ENCODE peak calls at places on chromosomes 5 and 9, in four cellular contexts. P is Peyer's patch; Q is adrenal gland; U is CD8-positive, alpha-beta T cell. O is an unnamed sample. For H3K9me3, the result is how much of the 10 kb centered on the place peaks cover.

GRCh38 chr9:115200711-115201505 is 83.0 kb upstream of the TNC start:
- DNase-seq in U (no peak), Q (no peak), P (no peak), O (no peak)

GRCh38 chr5:116944171-116944570 is 369.5 kb upstream of the SEMA6A start:
- DNase-seq in U (no peak), P (no peak), Q (no peak), O (no peak)

GRCh38 chr9:108041551-108041950 is 552.0 kb upstream of the KLF4 start:
- DNase-seq in P (no peak), U (no peak), Q (no peak), O (no peak)

GRCh38 chr5:96716007-96716406 is 53.8 kb downstream of the CAST start:
- DNase-seq in P (no peak), Q (no peak), U (no peak), O (no peak)

GRCh38 chr9:114382951-114383865 is 4.6 kb downstream of the AKNA start:
- DNase-seq in Q (no peak), U (peak), P (peak), O (peak)

GRCh38 chr5:32578764-32579163 is 6.6 kb upstream of the SUB1 start:
- DNase-seq in U (no peak), Q (no peak), P (no peak), O (no peak)

GRCh38 chr9:125337282-125337681 is 75.7 kb downstream of the GAPVD1 start:
- DNase-seq in U (no peak), P (no peak), Q (no peak), O (no peak)

GRCh38 chr5:135448071-135448704 is 1.0 kb upstream of the DCANP1 start:
- DNase-seq in Q (no peak), P (no peak), U (no peak), O (no peak)

GRCh38 chr5:94422819-94423218 is 195.6 kb downstream of the KIAA0825 start:
- DNase-seq in Q (no peak), P (no peak), U (no peak), O (peak)

GRCh38 chr9:130444565-130445221 is at the start of gene ASS1:
- DNase-seq in P (peak), U (peak), Q (peak), O (peak)

GRCh38 chr9:129671519-129671918 is 6.1 kb downstream of the PRRX2 start:
- DNase-seq in U (no peak), P (no peak), Q (no peak), O (no peak)

GRCh38 chr5:153539983-153540382 is 49.5 kb downstream of the GRIA1 start:
- DNase-seq in P (no peak), U (no peak), Q (no peak), O (no peak)

GRCh38 chr9:9222730-9223129 is 1390.1 kb downstream of the PTPRD start:
- DNase-seq in U (no peak), P (no peak), Q (no peak), O (no peak)

GRCh38 chr9:684950-685340 is 156.6 kb upstream of the DMRT1 start:
- DNase-seq in Q (no peak), P (no peak), U (no peak), O (no peak)

GRCh38 chr9:2872307-2872940 is 28.5 kb upstream of the PUM3 start:
- DNase-seq in Q (no peak), P (no peak), U (no peak), O (peak)

GRCh38 chr5:139646111-139646510 is 2.0 kb upstream of the CXXC5 start:
- DNase-seq in Q (peak), U (no peak), P (no peak), O (no peak)

GRCh38 chr9:686381-686813 is 155.1 kb upstream of the DMRT1 start:
- DNase-seq in Q (no peak), P (no peak), U (no peak), O (no peak)

GRCh38 chr9:33289501-33289900 is 815 bp upstream of the NFX1 start:
- DNase-seq in P (no peak), U (peak), Q (peak), O (peak)

GRCh38 chr9:115035872-115036612 is 81.9 kb downstream of the TNC start:
- DNase-seq in U (no peak), Q (no peak), P (no peak), O (no peak)

GRCh38 chr5:1910081-1910760 is 27.5 kb upstream of the IRX4 start:
- DNase-seq in U (no peak), P (no peak), Q (no peak), O (no peak)

GRCh38 chr5:17230808-17231525 is 13.5 kb downstream of the BASP1 start:
- DNase-seq in U (no peak), Q (no peak), P (no peak), O (no peak)

GRCh38 chr9:69919461-69920061 is 98.9 kb downstream of the CFAP95 start:
- DNase-seq in P (no peak), Q (no peak), U (no peak), O (peak)

GRCh38 chr9:78143281-78144007 is 92.4 kb upstream of the CEP78 start:
- DNase-seq in P (no peak), U (no peak), Q (no peak), O (no peak)

GRCh38 chr5:80141147-80141671 is 106.1 kb downstream of the THBS4 start:
- DNase-seq in Q (peak), U (no peak), P (no peak), O (peak)

GRCh38 chr9:12815895-12816294 is 41.1 kb downstream of the LURAP1L start:
- DNase-seq in P (no peak), U (no peak), Q (no peak), O (no peak)

GRCh38 chr5:59517926-59518585 is 375.5 kb downstream of the PDE4D start:
- DNase-seq in Q (no peak), P (no peak), U (no peak), O (no peak)

GRCh38 chr9:84170521-84171141 is 169.9 kb downstream of the SLC28A3 start:
- DNase-seq in P (peak), U (no peak), Q (peak), O (peak)

GRCh38 chr5:174752121-174752520 is 27.7 kb downstream of the MSX2 start:
- DNase-seq in P (no peak), Q (no peak), U (no peak), O (no peak)
- H3K4me3 ChIP-seq in P (no peak), Q (no peak), U (no peak), O (peak)

DNA sequence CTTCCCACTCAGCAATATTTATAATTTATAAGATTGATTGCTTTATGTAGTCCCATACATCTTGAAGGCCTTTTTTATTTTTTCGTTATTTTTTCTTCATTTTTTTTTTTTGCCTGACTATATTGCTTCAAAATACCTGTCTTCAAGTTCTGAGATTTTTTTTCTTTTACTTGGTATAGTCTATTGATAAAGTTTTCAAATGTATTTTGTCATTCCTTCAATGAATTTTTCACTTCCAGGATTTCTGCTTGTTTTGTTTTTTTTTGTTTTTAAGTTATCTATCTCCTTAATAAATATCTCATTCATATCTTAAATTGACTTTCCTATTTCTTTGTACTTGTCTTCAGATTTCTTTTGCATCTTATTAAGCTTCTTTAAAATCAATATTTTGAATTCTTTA is 905.6 kb upstream of the CDH6 start:
- DNase-seq in U (no peak), Q (no peak), P (no peak), O (no peak)
- H3K9me3 ChIP-seq in U (under half), Q (under half), P (under half), O (under half)

GRCh38 chr5:158637039-158637438 is 462.7 kb downstream of the EBF1 start:
- DNase-seq in Q (no peak), U (no peak), P (no peak), O (no peak)
- H3K4me3 ChIP-seq in Q (no peak), U (no peak), P (no peak), O (no peak)

GRCh38 chr5:34521628-34522290 is 134.4 kb upstream of the RAI14 start:
- DNase-seq in U (no peak), P (no peak), Q (no peak), O (no peak)
- H3K9me3 ChIP-seq in U (under half), P (under half), Q (under half), O (under half)

DNA sequence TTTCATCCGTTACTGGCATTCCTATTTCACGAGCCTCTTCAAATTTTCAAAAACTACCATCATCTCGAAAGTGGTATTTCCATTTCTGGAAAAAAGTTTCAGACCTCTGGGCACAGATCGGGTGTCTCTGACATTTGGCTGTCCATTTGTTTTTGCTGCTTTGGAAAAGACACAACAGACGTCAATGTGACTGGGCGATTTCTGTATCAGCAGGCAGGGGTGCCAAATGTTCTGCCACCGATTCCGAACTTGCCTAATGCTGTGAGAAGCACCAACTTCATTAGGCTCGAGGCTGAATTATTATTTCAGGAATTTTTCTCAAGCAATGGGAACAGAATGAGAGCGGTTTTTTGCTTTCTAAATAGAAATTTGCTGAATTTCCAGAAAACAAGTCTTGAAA is 105.6 kb downstream of the ARSB start:
- DNase-seq in U (no peak), Q (no peak), P (no peak), O (no peak)
- H3K4me3 ChIP-seq in U (no peak), Q (no peak), P (no peak), O (no peak)

DNA sequence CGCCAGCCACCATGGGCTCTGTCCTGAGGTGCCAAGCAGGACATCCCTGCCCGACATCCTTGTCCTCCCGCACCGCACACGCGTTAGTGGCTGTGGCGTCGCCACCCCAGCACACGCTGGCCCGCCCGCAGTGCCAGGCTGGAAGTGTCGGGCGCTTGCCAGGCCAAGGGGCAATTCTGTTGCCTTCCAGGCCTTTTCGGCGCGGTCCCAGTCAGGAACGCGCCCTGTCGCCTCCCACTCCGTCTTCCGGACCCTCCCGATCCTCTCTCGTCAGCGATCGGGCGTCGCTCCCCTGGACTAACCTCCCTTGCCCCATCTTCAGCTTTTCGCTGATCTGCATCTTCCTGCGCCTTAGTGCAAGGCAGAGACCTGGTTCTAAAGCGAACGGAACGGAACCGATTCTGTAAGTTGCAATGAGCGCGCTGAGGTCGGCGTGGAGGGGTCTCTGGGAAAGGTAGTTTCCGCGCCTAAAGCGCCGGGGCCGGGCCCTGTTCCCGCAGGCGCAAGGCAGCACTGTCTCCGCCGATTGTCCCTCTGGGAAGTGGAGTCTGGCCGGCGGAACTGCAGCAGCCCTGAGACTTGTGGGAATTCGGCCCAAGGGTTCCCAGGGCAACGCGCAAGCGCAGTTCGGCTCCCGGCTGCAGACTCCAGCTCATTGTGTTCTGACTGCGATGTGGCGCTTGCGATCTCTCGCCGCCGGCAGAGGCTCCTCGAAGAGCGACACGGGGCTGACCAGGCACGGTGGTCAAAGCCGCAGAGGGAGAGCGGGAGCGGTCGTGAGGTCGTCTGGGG is at the start of gene ZNF454:
- DNase-seq in Q (peak), P (no peak), U (no peak), O (no peak)
- H3K9me3 ChIP-seq in Q (under half), P (under half), U (under half), O (under half)

GRCh38 chr5:91339053-91339710 is 43.9 kb downstream of the ARRDC3 start:
- DNase-seq in Q (no peak), U (no peak), P (no peak), O (no peak)
- H3K4me3 ChIP-seq in Q (no peak), U (no peak), P (no peak), O (no peak)

O was measured in SJCRH30.